ENCODE peak calls at places on chromosomes 7 and 10, in five cellular contexts. Z is body of pancreas, J is sigmoid colon, Q is H7, S is testis. F is an unnamed sample. For H3K27me3, the result is how much of the 10 kb centered on the place peaks cover.

GRCh38 chr7:35908305-35909223 is 107.7 kb downstream of the SEPTIN7 start:
- DNase-seq in Z (no peak), J (peak), Q (peak), S (no peak), F (no peak)

GRCh38 chr10:14578060-14578952 is 196.4 kb downstream of the FAM107B start:
- DNase-seq in Z (no peak), J (no peak), Q (no peak), S (no peak), F (no peak)

GRCh38 chr7:144118341-144118740 is 4.6 kb upstream of the OR2A14 start:
- DNase-seq in Z (no peak), J (no peak), Q (no peak), S (no peak), F (no peak)

GRCh38 chr7:100432053-100432452 is 2.4 kb downstream of the MEPCE start:
- DNase-seq in Z (no peak), J (no peak), Q (no peak), S (no peak), F (no peak)

GRCh38 chr10:5524721-5525531 is at the start of gene CALML3:
- DNase-seq in Z (no peak), J (peak), Q (no peak), S (no peak), F (no peak)

GRCh38 chr10:78960316-78960800 is 108.4 kb upstream of the ZMIZ1 start:
- DNase-seq in Z (peak), J (peak), Q (no peak), S (peak), F (no peak)

GRCh38 chr10:107806006-107806405 is 641.5 kb upstream of the SORCS1 start:
- DNase-seq in Z (no peak), J (no peak), Q (no peak), S (no peak), F (no peak)

GRCh38 chr7:140121321-140121720 is 55.5 kb downstream of the KDM7A start:
- DNase-seq in Z (no peak), J (no peak), Q (no peak), S (no peak), F (no peak)

GRCh38 chr7:93910076-93910994 is 4.0 kb downstream of the GNGT1 start:
- DNase-seq in Z (no peak), J (peak), Q (no peak), S (no peak), F (no peak)

GRCh38 chr10:30857803-30858202 is 173.9 kb downstream of the ZNF438 start:
- DNase-seq in Z (peak), J (peak), Q (no peak), S (peak), F (no peak)

GRCh38 chr10:45514283-45515270 is 140.6 kb downstream of the ALOX5 start:
- DNase-seq in Z (no peak), J (no peak), Q (peak), S (no peak), F (no peak)

DNA sequence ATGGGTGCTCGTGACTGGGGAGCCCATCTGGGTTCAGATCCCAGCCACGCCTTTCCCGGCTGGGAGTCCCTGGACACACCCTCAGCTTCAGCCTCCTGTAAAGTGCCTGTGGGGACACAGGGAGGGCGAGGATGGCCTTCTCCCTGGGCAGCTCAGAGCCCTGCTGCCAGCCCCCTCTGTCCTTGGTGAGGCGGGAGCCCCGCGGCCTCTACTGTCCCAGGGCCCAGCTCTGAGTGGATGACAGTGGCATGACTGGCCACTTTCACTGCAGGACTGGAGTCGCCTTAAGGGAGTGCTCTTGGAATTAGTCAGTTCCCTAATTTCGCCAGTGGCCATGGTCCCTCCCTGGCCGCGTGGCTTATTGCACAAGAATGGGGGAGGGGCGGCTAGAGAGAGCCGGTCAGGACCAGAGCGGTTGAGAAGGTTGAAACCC is 4.6 kb downstream of the BRI3 start:
- DNase-seq in Z (peak), J (peak), Q (peak), S (peak), F (no peak)
- H3K4me3 ChIP-seq in Z (no peak), J (peak), Q (no peak), S (no peak), F (no peak)

DNA sequence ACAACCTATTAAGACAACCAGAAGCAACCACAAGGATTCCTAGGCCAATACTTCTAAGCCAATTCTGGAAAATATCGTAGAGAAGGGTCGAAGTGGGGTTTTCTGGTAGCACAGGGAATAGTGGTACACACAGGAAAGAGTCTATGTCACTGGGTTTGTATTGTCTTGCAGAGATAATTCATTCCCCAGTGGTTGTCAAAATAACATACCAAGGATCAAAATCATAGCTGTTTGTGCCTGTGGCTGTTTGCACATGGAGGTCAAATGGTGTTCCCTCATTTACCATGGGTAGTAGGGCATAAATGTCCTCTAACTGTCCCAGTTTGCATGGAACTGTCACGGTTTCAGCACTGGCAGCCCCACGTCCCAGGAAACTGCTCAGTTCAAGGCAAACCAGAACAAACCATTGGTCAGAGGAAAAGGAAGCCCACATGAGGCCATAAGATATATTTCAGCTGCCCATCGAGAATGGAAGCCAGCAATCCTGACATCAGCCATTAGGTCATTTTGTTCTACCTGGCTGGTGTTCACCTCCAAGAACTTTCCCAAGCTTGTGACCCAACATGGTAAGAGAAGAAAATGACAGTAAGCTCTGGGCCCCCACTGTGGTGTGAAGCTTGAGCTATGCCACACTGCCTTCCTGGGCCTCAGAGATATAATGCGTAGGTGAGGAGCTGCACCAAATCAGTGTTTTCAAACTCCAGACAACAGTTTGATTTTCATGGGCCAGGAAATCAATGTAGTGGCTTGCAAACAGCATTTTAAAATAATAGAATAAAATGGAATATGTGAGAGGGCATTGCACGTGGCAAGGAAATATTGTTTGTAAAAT is 53.9 kb upstream of the NFE2L3 start:
- DNase-seq in Z (no peak), J (no peak), Q (no peak), S (no peak), F (no peak)
- H3K27me3 ChIP-seq in Z (under half), J (under half), Q (under half), S (under half), F (under half)

DNA sequence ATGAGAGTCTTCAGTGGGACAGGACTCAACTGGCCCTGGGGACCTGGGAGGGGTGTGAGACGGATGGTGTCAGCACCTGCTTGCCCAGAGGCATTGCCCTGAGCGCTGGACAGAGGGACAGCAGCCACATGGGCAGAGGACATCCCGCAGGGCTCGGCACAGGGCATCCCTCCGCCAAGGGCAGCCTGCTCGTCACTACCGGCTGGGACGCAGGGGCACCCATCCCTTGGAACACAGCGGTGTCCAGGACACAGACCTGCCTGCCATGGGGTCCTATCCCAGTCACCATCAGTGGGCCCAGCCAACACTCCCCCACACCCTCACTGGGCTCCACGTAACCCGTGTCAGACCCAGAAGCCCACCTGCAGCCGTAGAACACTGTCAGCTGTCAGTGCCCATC is 109.3 kb downstream of the LARP4B start:
- DNase-seq in Z (no peak), J (no peak), Q (no peak), S (no peak), F (no peak)
- H3K4me3 ChIP-seq in Z (no peak), J (no peak), Q (no peak), S (no peak), F (no peak)

GRCh38 chr7:31094271-31094670 is 42.2 kb downstream of the ADCYAP1R1 start:
- DNase-seq in Z (no peak), J (peak), Q (no peak), S (no peak), F (no peak)
- H3K27me3 ChIP-seq in Z (under half), J (under half), Q (under half), S (under half), F (under half)

F was measured in iPS DF 6.9.